ENCODE peak calls at places on chromosomes 13 and 19, in four cellular contexts. M is sigmoid colon, B is stomach, I is GM12878. F is an unnamed sample.
A peak's percentile ranks its signal among the peaks of the same experiment; 100 is the strongest.

GRCh38 chr19:18419699-18420460 is 682 bp downstream of the SSBP4 start:
- DNase-seq in M (no peak), B (no peak), I (no peak), F (no peak)

GRCh38 chr13:98626298-98626940 is 49.5 kb upstream of the STK24 start:
- DNase-seq in M (no peak), B (no peak), I (no peak), F (no peak)

GRCh38 chr13:98450495-98451167 is 126.3 kb downstream of the STK24 start:
- DNase-seq in M (peak; percentile 89), B (no peak), I (no peak), F (no peak)

GRCh38 chr19:18465964-18466339 is 28.0 kb upstream of the ISYNA1 start:
- DNase-seq in M (peak; percentile 69), B (no peak), I (no peak), F (no peak)

GRCh38 chr19:38729653-38730469 is 14.4 kb downstream of the CAPN12 start:
- DNase-seq in M (peak; percentile 82), B (peak; percentile 77), I (no peak), F (no peak)

GRCh38 chr19:16039545-16039944 is 36.8 kb upstream of the TPM4 start:
- DNase-seq in M (peak; percentile 62), B (no peak), I (no peak), F (no peak)

GRCh38 chr19:53102701-53103140 is 501 bp downstream of the ZNF160 start:
- DNase-seq in M (peak; percentile 68), B (peak; percentile 29), I (no peak), F (no peak)

GRCh38 chr13:19767966-19768365 is 14.8 kb downstream of the PSPC1 start:
- DNase-seq in M (peak; percentile 8), B (no peak), I (no peak), F (no peak)

GRCh38 chr19:6772028-6772865 is at the start of gene VAV1:
- DNase-seq in M (no peak), B (peak; percentile 63), I (peak; percentile 64), F (no peak)

GRCh38 chr19:10226376-10227214 is 4.5 kb downstream of the S1PR2 start:
- DNase-seq in M (peak; percentile 96), B (peak; percentile 44), I (no peak), F (no peak)

GRCh38 chr13:110350509-110350908 is 43.4 kb downstream of the COL4A2 start:
- DNase-seq in M (no peak), B (no peak), I (no peak), F (no peak)

GRCh38 chr13:20499986-20500385 is 25.7 kb downstream of the CRYL1 start:
- DNase-seq in M (no peak), B (no peak), I (no peak), F (no peak)

DNA sequence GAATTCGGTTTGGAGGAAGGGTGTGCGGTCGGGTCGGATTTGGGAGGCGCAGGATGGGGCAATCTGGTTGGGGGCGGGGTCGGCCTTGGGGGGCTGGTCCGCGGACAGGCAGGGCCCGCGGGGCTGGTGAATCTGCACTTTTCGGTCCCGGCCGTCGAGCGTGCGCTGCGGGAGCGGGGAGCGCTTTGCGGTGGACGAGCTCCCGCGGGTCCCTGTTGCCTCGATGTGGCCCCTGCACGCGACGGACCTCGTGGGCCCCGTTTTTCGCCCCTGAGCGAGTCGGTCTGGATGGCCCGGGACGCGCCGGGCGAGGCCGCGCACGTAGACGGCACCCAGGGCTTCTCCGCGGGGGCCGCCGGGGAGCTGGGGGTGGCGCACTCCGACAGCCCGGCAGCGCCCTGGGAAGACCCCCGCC is 11.8 kb downstream of the PEAK3 start:
- DNase-seq in M (peak; percentile 85), B (no peak), I (no peak), F (no peak)
- H3K4me1 ChIP-seq in M (peaks cover 58% of the 10 kb centered on the region), B (peaks cover 78% of the 10 kb centered on the region), I (peaks cover 21% of the 10 kb centered on the region), F (peaks cover 52% of the 10 kb centered on the region)

GRCh38 chr19:1943661-1944087 is 2.7 kb downstream of the CSNK1G2 start:
- DNase-seq in M (peak; percentile 60), B (no peak), I (no peak), F (no peak)

GRCh38 chr19:1944088-1944915 is 3.3 kb downstream of the CSNK1G2 start:
- DNase-seq in M (peak; percentile 64), B (peak; percentile 33), I (no peak), F (no peak)

GRCh38 chr19:1942078-1942933 is 1.3 kb downstream of the CSNK1G2 start:
- DNase-seq in M (peak; percentile 88), B (peak; percentile 75), I (peak; percentile 42), F (peak; percentile 90)

GRCh38 chr19:1941146-1942077 is at the start of gene CSNK1G2:
- DNase-seq in M (no peak), B (no peak), I (no peak), F (no peak)

GRCh38 chr19:1942934-1943555 is 2.1 kb downstream of the CSNK1G2 start:
- DNase-seq in M (no peak), B (no peak), I (no peak), F (no peak)
- TF ChIP-seq POLR2AphosphoS5 in M (no peak), B (no peak), I (no peak), F (no peak)

GRCh38 chr13:76991796-76992547 is at the start of gene CLN5:
- DNase-seq in M (peak; percentile 98), B (peak; percentile 96), I (peak; percentile 72), F (peak; percentile 96)
- TF ChIP-seq POLR2A in M (peak; percentile 86), B (peak; percentile 88), I (peak; percentile 94), F (peak; percentile 10)

GRCh38 chr19:48715681-48716171 is 3.8 kb downstream of the MAMSTR start:
- DNase-seq in M (peak; percentile 78), B (no peak), I (no peak), F (no peak)

GRCh38 chr19:48714759-48715261 is 4.7 kb downstream of the MAMSTR start:
- DNase-seq in M (no peak), B (no peak), I (no peak), F (no peak)

GRCh38 chr19:48717059-48717395 is 2.5 kb downstream of the MAMSTR start:
- DNase-seq in M (no peak), B (no peak), I (no peak), F (no peak)

GRCh38 chr19:48713864-48714755 is 5.4 kb downstream of the MAMSTR start:
- DNase-seq in M (peak; percentile 100), B (peak; percentile 99), I (peak; percentile 97), F (peak; percentile 100)

GRCh38 chr19:48715276-48715675 is 4.2 kb downstream of the MAMSTR start:
- DNase-seq in M (peak; percentile 79), B (no peak), I (no peak), F (no peak)
- H3K4me1 ChIP-seq in M (peaks cover 61% of the 10 kb centered on the region), B (peaks cover 68% of the 10 kb centered on the region), I (peaks cover 16% of the 10 kb centered on the region), F (peaks cover 65% of the 10 kb centered on the region)

DNA sequence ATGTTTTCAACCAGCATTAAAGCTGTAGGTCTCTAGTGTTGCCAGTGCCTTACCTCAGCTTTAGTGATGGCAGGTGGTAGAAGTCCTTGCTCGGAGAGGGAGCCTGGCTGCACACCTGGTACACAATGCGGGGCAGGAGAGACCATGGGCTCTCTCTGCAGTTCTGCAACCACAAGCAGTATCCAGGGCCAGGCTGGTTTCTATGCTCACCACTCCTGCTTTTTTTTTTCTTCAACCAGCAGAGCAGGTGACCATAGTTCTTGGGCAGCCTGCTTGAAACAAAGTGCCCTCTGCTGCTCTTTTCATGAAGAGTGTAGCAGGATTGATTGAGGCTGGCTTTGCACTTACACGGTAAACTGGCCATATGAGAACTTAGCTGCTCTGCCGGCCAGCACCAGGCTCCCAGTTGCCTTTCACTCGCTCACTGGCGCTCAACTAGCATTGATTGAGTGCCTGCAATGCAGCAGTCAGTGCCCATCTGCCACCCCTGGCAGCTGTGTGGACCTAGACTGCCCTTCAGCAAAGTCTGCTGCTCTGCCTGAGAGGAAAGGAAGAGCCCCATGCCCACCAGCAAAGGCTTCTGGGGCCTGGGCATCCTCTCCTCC is 4.4 kb upstream of the CHAMP1 start:
- DNase-seq in M (no peak), B (no peak), I (no peak), F (no peak)
- TF ChIP-seq POLR2AphosphoS5 in M (no peak), B (no peak), I (no peak), F (no peak)

GRCh38 chr19:13847033-13847899 is 29.7 kb upstream of the NANOS3 start:
- DNase-seq in M (peak; percentile 98), B (peak; percentile 90), I (no peak), F (no peak)
- TF ChIP-seq POLR2A in M (peak; percentile 86), B (peak; percentile 54), I (peak; percentile 72), F (peak; percentile 79)

GRCh38 chr19:33377586-33378475 is 4.3 kb downstream of the CEBPG start:
- DNase-seq in M (peak; percentile 25), B (no peak), I (no peak), F (peak; percentile 52)
- H3K4me1 ChIP-seq in M (peaks cover 45% of the 10 kb centered on the region), B (peaks cover 49% of the 10 kb centered on the region), I (no peaks in the 10 kb centered on the region), F (peaks cover 58% of the 10 kb centered on the region)

GRCh38 chr19:3336680-3337523 is 29.5 kb upstream of the NFIC start:
- DNase-seq in M (peak; percentile 99), B (peak; percentile 97), I (no peak), F (no peak)
- TF ChIP-seq POLR2AphosphoS5 in M (peak; percentile 94), B (peak; percentile 95), I (no peak), F (peak; percentile 95)